ENCODE peak calls at places on chromosome 22, in eight cellular contexts. One of them, this sample, is unnamed.

GRCh38 chr22:48827228-48827810 is 1000.4 kb downstream of the BRD1 start:
- DNase-seq in WTC11: no peak
- DNase-seq in tibial artery: no peak
- DNase-seq in fibroblast of mammary gland: no peak
- DNase-seq in D341Med: no peak
- DNase-seq in GM12878: no peak
- DNase-seq in T-helper 2 cell: no peak
- DNase-seq in right atrium auricular region: no peak
- DNase-seq in this sample: no peak

GRCh38 chr22:21032037-21032842 is at the start of gene SLC7A4:
- DNase-seq in WTC11: peak; percentile 63
- DNase-seq in tibial artery: no peak
- DNase-seq in fibroblast of mammary gland: no peak
- DNase-seq in D341Med: peak; percentile 27
- DNase-seq in GM12878: no peak
- DNase-seq in T-helper 2 cell: no peak
- DNase-seq in right atrium auricular region: no peak
- DNase-seq in this sample: no peak

GRCh38 chr22:45515678-45516077 is 13.0 kb downstream of the FBLN1 start:
- DNase-seq in WTC11: no peak
- DNase-seq in tibial artery: no peak
- DNase-seq in fibroblast of mammary gland: no peak
- DNase-seq in D341Med: no peak
- DNase-seq in GM12878: no peak
- DNase-seq in T-helper 2 cell: no peak
- DNase-seq in right atrium auricular region: no peak
- DNase-seq in this sample: no peak

GRCh38 chr22:17867160-17867785 is 93.0 kb upstream of the BID start:
- DNase-seq in WTC11: no peak
- DNase-seq in tibial artery: peak; percentile 55
- DNase-seq in fibroblast of mammary gland: no peak
- DNase-seq in D341Med: no peak
- DNase-seq in GM12878: no peak
- DNase-seq in T-helper 2 cell: no peak
- DNase-seq in right atrium auricular region: no peak
- DNase-seq in this sample: no peak

GRCh38 chr22:49880281-49880680 is 26.6 kb downstream of the ZBED4 start:
- DNase-seq in WTC11: peak; percentile 29
- DNase-seq in tibial artery: no peak
- DNase-seq in fibroblast of mammary gland: no peak
- DNase-seq in D341Med: no peak
- DNase-seq in GM12878: peak; percentile 53
- DNase-seq in T-helper 2 cell: peak; percentile 82
- DNase-seq in right atrium auricular region: no peak
- DNase-seq in this sample: no peak

GRCh38 chr22:18114495-18114894 is 3.9 kb downstream of the TUBA8 start:
- DNase-seq in WTC11: no peak
- DNase-seq in tibial artery: no peak
- DNase-seq in fibroblast of mammary gland: no peak
- DNase-seq in D341Med: no peak
- DNase-seq in GM12878: no peak
- DNase-seq in T-helper 2 cell: no peak
- DNase-seq in right atrium auricular region: no peak
- DNase-seq in this sample: no peak

GRCh38 chr22:38943882-38944281 is 13.5 kb upstream of the APOBEC3A start:
- DNase-seq in WTC11: no peak
- DNase-seq in tibial artery: no peak
- DNase-seq in fibroblast of mammary gland: no peak
- DNase-seq in D341Med: no peak
- DNase-seq in GM12878: no peak
- DNase-seq in T-helper 2 cell: no peak
- DNase-seq in right atrium auricular region: no peak
- DNase-seq in this sample: no peak

GRCh38 chr22:42581762-42582716 is 28.3 kb downstream of the SERHL2 start:
- DNase-seq in WTC11: peak; percentile 75
- DNase-seq in tibial artery: peak; percentile 75
- DNase-seq in fibroblast of mammary gland: peak; percentile 61
- DNase-seq in D341Med: peak; percentile 93
- DNase-seq in GM12878: peak; percentile 12
- DNase-seq in T-helper 2 cell: peak; percentile 86
- DNase-seq in right atrium auricular region: peak; percentile 77
- DNase-seq in this sample: no peak

GRCh38 chr22:21937821-21938070 is 14.9 kb downstream of the PPM1F start:
- DNase-seq in WTC11: no peak
- DNase-seq in tibial artery: no peak
- DNase-seq in fibroblast of mammary gland: peak; percentile 91
- DNase-seq in D341Med: no peak
- DNase-seq in GM12878: no peak
- DNase-seq in T-helper 2 cell: no peak
- DNase-seq in right atrium auricular region: peak; percentile 89
- DNase-seq in this sample: no peak

GRCh38 chr22:37274380-37274862 is 7.9 kb upstream of the CYTH4 start:
- DNase-seq in WTC11: no peak
- DNase-seq in tibial artery: peak; percentile 73
- DNase-seq in fibroblast of mammary gland: no peak
- DNase-seq in D341Med: no peak
- DNase-seq in GM12878: no peak
- DNase-seq in T-helper 2 cell: no peak
- DNase-seq in right atrium auricular region: peak; percentile 68
- DNase-seq in this sample: no peak

GRCh38 chr22:41910599-41911291 is 4.1 kb downstream of the SHISA8 start:
- DNase-seq in WTC11: no peak
- DNase-seq in tibial artery: no peak
- DNase-seq in fibroblast of mammary gland: peak; percentile 15
- DNase-seq in D341Med: peak; percentile 62
- DNase-seq in GM12878: no peak
- DNase-seq in T-helper 2 cell: peak; percentile 49
- DNase-seq in right atrium auricular region: no peak
- DNase-seq in this sample: no peak

GRCh38 chr22:50530857-50531545 is 1.2 kb upstream of the TYMP start:
- DNase-seq in WTC11: peak; percentile 79
- DNase-seq in tibial artery: peak; percentile 87
- DNase-seq in fibroblast of mammary gland: peak; percentile 86
- DNase-seq in D341Med: peak; percentile 67
- DNase-seq in GM12878: no peak
- DNase-seq in T-helper 2 cell: peak; percentile 93
- DNase-seq in right atrium auricular region: peak; percentile 92
- DNase-seq in this sample: no peak

GRCh38 chr22:30675436-30675835 is 7.8 kb upstream of the DUSP18 start:
- DNase-seq in WTC11: no peak
- DNase-seq in tibial artery: no peak
- DNase-seq in fibroblast of mammary gland: no peak
- DNase-seq in D341Med: no peak
- DNase-seq in GM12878: no peak
- DNase-seq in T-helper 2 cell: no peak
- DNase-seq in right atrium auricular region: no peak
- DNase-seq in this sample: no peak

GRCh38 chr22:46587492-46588278 is 32.5 kb upstream of the GRAMD4 start:
- DNase-seq in WTC11: peak; percentile 13
- DNase-seq in tibial artery: no peak
- DNase-seq in fibroblast of mammary gland: no peak
- DNase-seq in D341Med: no peak
- DNase-seq in GM12878: peak; percentile 35
- DNase-seq in T-helper 2 cell: peak; percentile 62
- DNase-seq in right atrium auricular region: no peak
- DNase-seq in this sample: no peak

GRCh38 chr22:44068422-44069191 is 44.5 kb downstream of the PARVB start:
- DNase-seq in WTC11: no peak
- DNase-seq in tibial artery: peak; percentile 36
- DNase-seq in fibroblast of mammary gland: no peak
- DNase-seq in D341Med: no peak
- DNase-seq in GM12878: peak; percentile 56
- DNase-seq in T-helper 2 cell: no peak
- DNase-seq in right atrium auricular region: peak; percentile 62
- DNase-seq in this sample: no peak

GRCh38 chr22:25199726-25200520 is at the start of gene CRYBB3:
- DNase-seq in WTC11: no peak
- DNase-seq in tibial artery: no peak
- DNase-seq in fibroblast of mammary gland: no peak
- DNase-seq in D341Med: peak; percentile 29
- DNase-seq in GM12878: no peak
- DNase-seq in T-helper 2 cell: no peak
- DNase-seq in right atrium auricular region: no peak
- DNase-seq in this sample: no peak

GRCh38 chr22:39913321-39913720 is 12.4 kb downstream of the GRAP2 start:
- DNase-seq in WTC11: no peak
- DNase-seq in tibial artery: no peak
- DNase-seq in fibroblast of mammary gland: no peak
- DNase-seq in D341Med: no peak
- DNase-seq in GM12878: no peak
- DNase-seq in T-helper 2 cell: no peak
- DNase-seq in right atrium auricular region: no peak
- DNase-seq in this sample: no peak

GRCh38 chr22:43857367-43857766 is 4.9 kb downstream of the SULT4A1 start:
- DNase-seq in WTC11: no peak
- DNase-seq in tibial artery: no peak
- DNase-seq in fibroblast of mammary gland: no peak
- DNase-seq in D341Med: no peak
- DNase-seq in GM12878: no peak
- DNase-seq in T-helper 2 cell: no peak
- DNase-seq in right atrium auricular region: no peak
- DNase-seq in this sample: no peak

GRCh38 chr22:28670153-28670552 is 9.5 kb downstream of the TTC28 start:
- DNase-seq in WTC11: no peak
- DNase-seq in tibial artery: no peak
- DNase-seq in fibroblast of mammary gland: no peak
- DNase-seq in D341Med: no peak
- DNase-seq in GM12878: no peak
- DNase-seq in T-helper 2 cell: no peak
- DNase-seq in right atrium auricular region: no peak
- DNase-seq in this sample: no peak

GRCh38 chr22:23055448-23056179 is 14.7 kb upstream of the GNAZ start:
- DNase-seq in WTC11: peak; percentile 3
- DNase-seq in tibial artery: no peak
- DNase-seq in fibroblast of mammary gland: no peak
- DNase-seq in D341Med: no peak
- DNase-seq in GM12878: no peak
- DNase-seq in T-helper 2 cell: no peak
- DNase-seq in right atrium auricular region: peak; percentile 36
- DNase-seq in this sample: peak; percentile 31

GRCh38 chr22:40418366-40419201 is 48.2 kb downstream of the SGSM3 start:
- DNase-seq in WTC11: no peak
- DNase-seq in tibial artery: no peak
- DNase-seq in fibroblast of mammary gland: peak; percentile 15
- DNase-seq in D341Med: peak; percentile 88
- DNase-seq in GM12878: no peak
- DNase-seq in T-helper 2 cell: no peak
- DNase-seq in right atrium auricular region: no peak
- DNase-seq in this sample: no peak

GRCh38 chr22:21816787-21817496 is 50.5 kb downstream of the MAPK1 start:
- DNase-seq in WTC11: no peak
- DNase-seq in tibial artery: no peak
- DNase-seq in fibroblast of mammary gland: peak; percentile 94
- DNase-seq in D341Med: no peak
- DNase-seq in GM12878: peak; percentile 61
- DNase-seq in T-helper 2 cell: peak; percentile 86
- DNase-seq in right atrium auricular region: no peak
- DNase-seq in this sample: no peak

GRCh38 chr22:36129985-36130384 is 30.6 kb downstream of the APOL3 start:
- DNase-seq in WTC11: no peak
- DNase-seq in tibial artery: no peak
- DNase-seq in fibroblast of mammary gland: no peak
- DNase-seq in D341Med: no peak
- DNase-seq in GM12878: no peak
- DNase-seq in T-helper 2 cell: no peak
- DNase-seq in right atrium auricular region: no peak
- DNase-seq in this sample: no peak

GRCh38 chr22:18114976-18115652 is 4.5 kb downstream of the TUBA8 start:
- DNase-seq in WTC11: no peak
- DNase-seq in tibial artery: no peak
- DNase-seq in fibroblast of mammary gland: no peak
- DNase-seq in D341Med: no peak
- DNase-seq in GM12878: no peak
- DNase-seq in T-helper 2 cell: no peak
- DNase-seq in right atrium auricular region: no peak
- DNase-seq in this sample: no peak

GRCh38 chr22:25210831-25211230 is 8.6 kb upstream of the CRYBB2 start:
- DNase-seq in WTC11: no peak
- DNase-seq in tibial artery: no peak
- DNase-seq in fibroblast of mammary gland: no peak
- DNase-seq in D341Med: no peak
- DNase-seq in GM12878: no peak
- DNase-seq in T-helper 2 cell: no peak
- DNase-seq in right atrium auricular region: no peak
- DNase-seq in this sample: no peak

GRCh38 chr22:32325416-32325801 is 32.3 kb upstream of the RFPL3 start:
- DNase-seq in WTC11: no peak
- DNase-seq in tibial artery: no peak
- DNase-seq in fibroblast of mammary gland: no peak
- DNase-seq in D341Med: peak; percentile 74
- DNase-seq in GM12878: no peak
- DNase-seq in T-helper 2 cell: no peak
- DNase-seq in right atrium auricular region: peak; percentile 54
- DNase-seq in this sample: peak; percentile 92

GRCh38 chr22:35638408-35638807 is 9.8 kb upstream of the APOL6 start:
- DNase-seq in WTC11: no peak
- DNase-seq in tibial artery: peak; percentile 89
- DNase-seq in fibroblast of mammary gland: peak; percentile 92
- DNase-seq in D341Med: peak; percentile 17
- DNase-seq in GM12878: no peak
- DNase-seq in T-helper 2 cell: no peak
- DNase-seq in right atrium auricular region: peak; percentile 96
- DNase-seq in this sample: peak; percentile 93

GRCh38 chr22:30876925-30877553 is 91.5 kb downstream of the MORC2 start:
- DNase-seq in WTC11: no peak
- DNase-seq in tibial artery: peak; percentile 19
- DNase-seq in fibroblast of mammary gland: peak; percentile 53
- DNase-seq in D341Med: peak; percentile 27
- DNase-seq in GM12878: no peak
- DNase-seq in T-helper 2 cell: no peak
- DNase-seq in right atrium auricular region: no peak
- DNase-seq in this sample: no peak

GRCh38 chr22:27074016-27074415 is 416.6 kb downstream of the MIAT start:
- DNase-seq in WTC11: no peak
- DNase-seq in tibial artery: no peak
- DNase-seq in fibroblast of mammary gland: no peak
- DNase-seq in D341Med: no peak
- DNase-seq in GM12878: no peak
- DNase-seq in T-helper 2 cell: no peak
- DNase-seq in right atrium auricular region: no peak
- DNase-seq in this sample: no peak

GRCh38 chr22:48486163-48486957 is 1341.3 kb downstream of the BRD1 start:
- DNase-seq in WTC11: no peak
- DNase-seq in tibial artery: no peak
- DNase-seq in fibroblast of mammary gland: no peak
- DNase-seq in D341Med: no peak
- DNase-seq in GM12878: no peak
- DNase-seq in T-helper 2 cell: no peak
- DNase-seq in right atrium auricular region: no peak
- DNase-seq in this sample: no peak

GRCh38 chr22:19959043-19959586 is 17.5 kb upstream of the TXNRD2 start:
- DNase-seq in WTC11: peak; percentile 98
- DNase-seq in tibial artery: peak; percentile 76
- DNase-seq in fibroblast of mammary gland: peak; percentile 66
- DNase-seq in D341Med: no peak
- DNase-seq in GM12878: no peak
- DNase-seq in T-helper 2 cell: no peak
- DNase-seq in right atrium auricular region: peak; percentile 84
- DNase-seq in this sample: no peak

GRCh38 chr22:20111045-20111688 is 4.7 kb upstream of the RANBP1 start:
- DNase-seq in WTC11: no peak
- DNase-seq in tibial artery: no peak
- DNase-seq in fibroblast of mammary gland: peak; percentile 38
- DNase-seq in D341Med: peak; percentile 78
- DNase-seq in GM12878: no peak
- DNase-seq in T-helper 2 cell: peak; percentile 57
- DNase-seq in right atrium auricular region: no peak
- DNase-seq in this sample: no peak

GRCh38 chr22:24497879-24498278 is 2.7 kb downstream of the UPB1 start:
- DNase-seq in WTC11: no peak
- DNase-seq in tibial artery: no peak
- DNase-seq in fibroblast of mammary gland: no peak
- DNase-seq in D341Med: no peak
- DNase-seq in GM12878: no peak
- DNase-seq in T-helper 2 cell: peak; percentile 18
- DNase-seq in right atrium auricular region: no peak
- DNase-seq in this sample: no peak

GRCh38 chr22:46373166-46373565 is 37.7 kb downstream of the TRMU start:
- DNase-seq in WTC11: no peak
- DNase-seq in tibial artery: no peak
- DNase-seq in fibroblast of mammary gland: no peak
- DNase-seq in D341Med: no peak
- DNase-seq in GM12878: no peak
- DNase-seq in T-helper 2 cell: no peak
- DNase-seq in right atrium auricular region: no peak
- DNase-seq in this sample: no peak